ENCODE peak calls at places on chromosomes 3 and 15, in five cellular contexts. G is Calu3, N is activated B cell treated with CpG ODN at 0.5 μM for 24 hours, E is KG1, W is HT1080. V is an unnamed sample.

GRCh38 chr15:52798529-52799101 is 8.5 kb upstream of the ONECUT1 start:
- DNase-seq in G (no peak), N (no peak), E (no peak), W (no peak), V (no peak)

GRCh38 chr3:159763466-159764210 is 225.0 kb upstream of the IL12A start:
- DNase-seq in G (peak), N (peak), E (no peak), W (peak), V (peak)

GRCh38 chr3:56197259-56197965 is 270.9 kb downstream of the ERC2 start:
- DNase-seq in G (no peak), N (no peak), E (no peak), W (no peak), V (no peak)

GRCh38 chr3:63192248-63192647 is 85.9 kb upstream of the SYNPR start:
- DNase-seq in G (peak), N (no peak), E (no peak), W (no peak), V (no peak)

GRCh38 chr3:101988591-101988990 is 139.3 kb downstream of the NFKBIZ start:
- DNase-seq in G (no peak), N (no peak), E (no peak), W (no peak), V (no peak)

GRCh38 chr3:182215881-182216280 is 504.2 kb downstream of the SOX2 start:
- DNase-seq in G (no peak), N (no peak), E (no peak), W (no peak), V (no peak)

GRCh38 chr3:190537131-190537530 is 23.2 kb downstream of the IL1RAP start:
- DNase-seq in G (no peak), N (no peak), E (no peak), W (no peak), V (no peak)

GRCh38 chr15:97745481-97746071 is 214.9 kb upstream of the ARRDC4 start:
- DNase-seq in G (peak), N (no peak), E (peak), W (no peak), V (no peak)

GRCh38 chr15:39629376-39629775 is 48.5 kb downstream of the THBS1 start:
- DNase-seq in G (no peak), N (no peak), E (peak), W (peak), V (no peak)

GRCh38 chr15:89521605-89522004 is 25.2 kb upstream of the RHCG start:
- DNase-seq in G (no peak), N (no peak), E (no peak), W (no peak), V (no peak)

GRCh38 chr3:167318996-167319615 is 61.0 kb downstream of the ZBBX start:
- DNase-seq in G (no peak), N (no peak), E (peak), W (no peak), V (no peak)

GRCh38 chr15:89772933-89773583 is 3.1 kb upstream of the MESP2 start:
- DNase-seq in G (no peak), N (no peak), E (no peak), W (peak), V (no peak)

GRCh38 chr3:134974621-134975020 is 179.6 kb downstream of the EPHB1 start:
- DNase-seq in G (no peak), N (no peak), E (no peak), W (peak), V (no peak)

GRCh38 chr3:81300324-81300927 is 461.0 kb downstream of the GBE1 start:
- DNase-seq in G (no peak), N (no peak), E (no peak), W (no peak), V (no peak)

GRCh38 chr3:57694146-57694545 is 1.3 kb upstream of the DENND6A start:
- DNase-seq in G (no peak), N (no peak), E (no peak), W (no peak), V (no peak)

GRCh38 chr3:38084969-38085942 is 46.2 kb downstream of the DLEC1 start:
- DNase-seq in G (peak), N (no peak), E (no peak), W (no peak), V (no peak)

GRCh38 chr3:144403040-144403457 is 431.4 kb downstream of the DIPK2A start:
- DNase-seq in G (no peak), N (no peak), E (no peak), W (peak), V (no peak)

GRCh38 chr15:89657691-89658200 is 2.5 kb upstream of the KIF7 start:
- DNase-seq in G (no peak), N (no peak), E (no peak), W (no peak), V (no peak)

GRCh38 chr3:71443332-71443731 is 140.2 kb downstream of the FOXP1 start:
- DNase-seq in G (no peak), N (no peak), E (no peak), W (no peak), V (no peak)

GRCh38 chr3:47001731-47002489 is 22.4 kb downstream of the NBEAL2 start:
- DNase-seq in G (no peak), N (no peak), E (no peak), W (no peak), V (no peak)

GRCh38 chr3:157922614-157923013 is 183.6 kb downstream of the SHOX2 start:
- DNase-seq in G (no peak), N (no peak), E (no peak), W (no peak), V (no peak)

GRCh38 chr3:195150194-195151118 is 120.5 kb downstream of the XXYLT1 start:
- DNase-seq in G (peak), N (no peak), E (peak), W (peak), V (no peak)

GRCh38 chr3:156814295-156814694 is 11.9 kb upstream of the LEKR1 start:
- DNase-seq in G (no peak), N (no peak), E (no peak), W (no peak), V (no peak)

GRCh38 chr15:90414408-90415028 is 26.5 kb downstream of the IQGAP1 start:
- DNase-seq in G (no peak), N (no peak), E (no peak), W (peak), V (no peak)

GRCh38 chr3:175431396-175431795 is 572.3 kb downstream of the NAALADL2 start:
- DNase-seq in G (no peak), N (no peak), E (no peak), W (no peak), V (no peak)

GRCh38 chr3:28935141-28935540 is 345.7 kb upstream of the RBMS3 start:
- DNase-seq in G (no peak), N (no peak), E (no peak), W (no peak), V (no peak)

GRCh38 chr3:105763674-105764036 is 105.2 kb downstream of the CBLB start:
- DNase-seq in G (no peak), N (no peak), E (no peak), W (no peak), V (no peak)

GRCh38 chr3:114406286-114406685 is 112.5 kb downstream of the TIGIT start:
- DNase-seq in G (no peak), N (no peak), E (no peak), W (no peak), V (no peak)

GRCh38 chr15:34610388-34610787 is 26.9 kb upstream of the GOLGA8B start:
- DNase-seq in G (no peak), N (no peak), E (no peak), W (peak), V (no peak)

GRCh38 chr3:143352850-143353550 is 233.4 kb downstream of the CHST2 start:
- DNase-seq in G (no peak), N (no peak), E (no peak), W (no peak), V (no peak)

GRCh38 chr15:25805006-25805405 is 58.1 kb downstream of the ATP10A start:
- DNase-seq in G (no peak), N (no peak), E (no peak), W (peak), V (no peak)

GRCh38 chr3:129962600-129962999 is 11.9 kb upstream of the TRH start:
- DNase-seq in G (no peak), N (no peak), E (no peak), W (no peak), V (no peak)

GRCh38 chr15:62417444-62417843 is 252.4 kb upstream of the C2CD4B start:
- DNase-seq in G (no peak), N (no peak), E (no peak), W (peak), V (no peak)

GRCh38 chr3:193686665-193687506 is 93.9 kb downstream of the OPA1 start:
- DNase-seq in G (no peak), N (no peak), E (no peak), W (no peak), V (no peak)

GRCh38 chr3:140766465-140766864 is 88.6 kb downstream of the TRIM42 start:
- DNase-seq in G (no peak), N (no peak), E (no peak), W (no peak), V (no peak)

GRCh38 chr15:101250931-101251829 is 668 bp downstream of the CHSY1 start:
- DNase-seq in G (peak), N (peak), E (no peak), W (peak), V (peak)